ENCODE peak calls at places on chromosomes 3 and 15, in five cellular contexts. E is NCI-H1417; O is activated CD4-positive, CD25-positive, alpha-beta regulatory T cell; K is fibroblast of the conjunctiva; Y is HEK293T. T is an unnamed sample.

GRCh38 chr3:123343296-123344174 is 105.4 kb downstream of the ADCY5 start:
- DNase-seq in O (no peak), K (no peak), E (no peak), Y (no peak), T (no peak)

GRCh38 chr3:156304406-156304805 is 184.0 kb downstream of the KCNAB1 start:
- DNase-seq in O (no peak), K (no peak), E (no peak), Y (no peak), T (no peak)

GRCh38 chr3:51940648-51941421 is 869 bp downstream of the RRP9 start:
- DNase-seq in Y (no peak), E (no peak), O (no peak), K (no peak), T (no peak)

GRCh38 chr3:194003128-194004057 is 132.6 kb upstream of the HES1 start:
- DNase-seq in O (no peak), Y (peak), K (peak), E (no peak), T (no peak)

GRCh38 chr3:20324664-20325478 is 138.9 kb upstream of the SGO1 start:
- DNase-seq in O (no peak), K (no peak), E (no peak), Y (no peak), T (no peak)

GRCh38 chr15:65189102-65189740 is 4.1 kb upstream of the CLPX start:
- DNase-seq in K (peak), Y (peak), O (no peak), E (peak), T (no peak)

GRCh38 chr15:97909291-97909891 is 51.1 kb upstream of the ARRDC4 start:
- DNase-seq in K (peak), E (peak), O (no peak), Y (peak), T (peak)

GRCh38 chr3:99730870-99731269 is 86.8 kb upstream of the CMSS1 start:
- DNase-seq in Y (no peak), K (no peak), O (no peak), E (no peak), T (no peak)

GRCh38 chr3:23490459-23490858 is 287.3 kb downstream of the UBE2E2 start:
- DNase-seq in K (peak), E (no peak), O (no peak), Y (no peak), T (no peak)

GRCh38 chr3:29280675-29281264 is at the start of gene RBMS3:
- DNase-seq in K (peak), O (no peak), Y (peak), E (peak), T (peak)

GRCh38 chr15:44584162-44584749 is 47.3 kb downstream of the EIF3J start:
- DNase-seq in E (peak), K (peak), Y (no peak), O (peak), T (peak)

GRCh38 chr3:31532587-31533168 is at the start of gene STT3B:
- DNase-seq in K (peak), E (no peak), Y (peak), O (peak), T (no peak)

GRCh38 chr3:108669211-108669610 is 79.7 kb downstream of the DZIP3 start:
- DNase-seq in Y (no peak), K (no peak), O (no peak), E (no peak), T (no peak)

GRCh38 chr3:55630280-55630920 is 143.3 kb upstream of the WNT5A start:
- DNase-seq in E (no peak), Y (no peak), K (no peak), O (no peak), T (no peak)

GRCh38 chr15:31221936-31222515 is 104.6 kb upstream of the KLF13 start:
- DNase-seq in E (peak), O (no peak), K (no peak), Y (no peak), T (no peak)

GRCh38 chr3:195394700-195395099 is 48.1 kb downstream of the ACAP2 start:
- DNase-seq in E (no peak), Y (peak), K (no peak), O (no peak), T (no peak)

GRCh38 chr3:108071394-108071793 is 19.4 kb downstream of the CD47 start:
- DNase-seq in K (no peak), Y (no peak), E (no peak), O (no peak), T (no peak)

GRCh38 chr15:72116680-72117447 is 1.1 kb downstream of the MYO9A start:
- DNase-seq in Y (peak), K (no peak), E (peak), O (no peak), T (no peak)

GRCh38 chr3:127204841-127205582 is 12.1 kb downstream of the PRR23E start:
- DNase-seq in E (no peak), O (no peak), K (no peak), Y (no peak), T (no peak)

GRCh38 chr3:59555593-59556315 is 505.9 kb upstream of the CFAP20DC start:
- DNase-seq in E (no peak), Y (no peak), O (no peak), K (no peak), T (no peak)

GRCh38 chr15:66912001-66912400 is 153.4 kb upstream of the SMAD3 start:
- DNase-seq in O (no peak), Y (no peak), E (no peak), K (no peak), T (no peak)

GRCh38 chr3:158696618-158697017 is 24.2 kb upstream of the LXN start:
- DNase-seq in Y (no peak), E (no peak), K (no peak), O (no peak), T (no peak)

GRCh38 chr15:55403531-55403930 is 4.6 kb downstream of the CCPG1 start:
- DNase-seq in O (no peak), K (peak), Y (no peak), E (peak), T (no peak)

GRCh38 chr15:62649793-62650420 is 392.6 kb upstream of the TPM1 start:
- DNase-seq in E (no peak), O (no peak), K (no peak), Y (no peak), T (no peak)

GRCh38 chr3:15055019-15055557 is 10.0 kb downstream of the MRPS25 start:
- DNase-seq in O (no peak), E (no peak), K (no peak), Y (no peak), T (no peak)

GRCh38 chr15:89740137-89740536 is 10.9 kb downstream of the MESP1 start:
- DNase-seq in Y (peak), O (peak), K (peak), E (peak), T (peak)

GRCh38 chr15:96337991-96338771 is 7.7 kb downstream of the NR2F2 start:
- DNase-seq in K (no peak), O (no peak), E (no peak), Y (no peak), T (no peak)

GRCh38 chr3:113912551-113913246 is 35.1 kb upstream of the ZDHHC23 start:
- DNase-seq in Y (peak), E (peak), K (peak), O (no peak), T (peak)

GRCh38 chr3:193554790-193555189 is at the start of gene ATP13A4:
- DNase-seq in O (no peak), E (no peak), Y (no peak), K (no peak), T (peak)

GRCh38 chr15:51133140-51133630 is 38.5 kb upstream of the TNFAIP8L3 start:
- DNase-seq in Y (no peak), K (no peak), O (no peak), E (no peak), T (no peak)

T was measured in iPS DF 6.9.